ENCODE peak calls at places on chromosomes 2 and 18, in eight cellular contexts. B is GM23248, Q is PC-3, F is endothelial cell of umbilical vein, K is neural progenitor cell, E is fibroblast of lung, N is keratinocyte, I is mesendoderm. M is an unnamed sample.

GRCh38 chr18:80253871-80254492 is 6.7 kb upstream of the PARD6G start:
- DNase-seq in N (no peak), B (peak; percentile 56), F (no peak), K (no peak), I (no peak), E (no peak), Q (peak; percentile 22), M (no peak)

GRCh38 chr2:192000196-192000990 is 153.5 kb upstream of the CAVIN2 start:
- DNase-seq in B (no peak), Q (no peak), E (no peak), N (no peak), F (no peak), K (no peak), I (no peak), M (no peak)

GRCh38 chr2:38187416-38188127 is 111.6 kb upstream of the CYP1B1 start:
- DNase-seq in K (no peak), Q (peak; percentile 23), N (no peak), B (peak; percentile 96), F (peak; percentile 29), I (no peak), E (peak; percentile 91), M (peak; percentile 80)

GRCh38 chr2:223008162-223008561 is 43.8 kb upstream of the KCNE4 start:
- DNase-seq in N (no peak), K (no peak), B (peak; percentile 30), F (no peak), I (no peak), Q (no peak), E (peak; percentile 65), M (no peak)

GRCh38 chr2:189337648-189338047 is 103.6 kb upstream of the WDR75 start:
- DNase-seq in F (no peak), I (no peak), K (no peak), E (peak; percentile 64), N (no peak), Q (peak; percentile 29), B (peak; percentile 75), M (no peak)

GRCh38 chr2:55107428-55107827 is 57.2 kb upstream of the RTN4 start:
- DNase-seq in F (no peak), Q (no peak), I (no peak), K (no peak), E (peak; percentile 71), N (no peak), B (peak; percentile 50), M (no peak)

GRCh38 chr2:128770143-128771080 is 451.7 kb upstream of the HS6ST1 start:
- DNase-seq in B (no peak), E (no peak), Q (no peak), K (no peak), F (no peak), N (no peak), I (no peak), M (no peak)

GRCh38 chr2:134290363-134290762 is 36.5 kb downstream of the MGAT5 start:
- DNase-seq in N (no peak), E (no peak), K (no peak), B (no peak), F (no peak), Q (no peak), I (no peak), M (no peak)

GRCh38 chr2:103159018-103159417 is 397.2 kb downstream of the TMEM182 start:
- DNase-seq in E (no peak), N (no peak), Q (no peak), I (no peak), F (no peak), K (no peak), B (no peak), M (no peak)

GRCh38 chr2:109317471-109318090 is 188.6 kb downstream of the SH3RF3 start:
- DNase-seq in B (peak; percentile 31), E (no peak), F (no peak), K (no peak), Q (no peak), N (no peak), I (no peak), M (no peak)

GRCh38 chr2:56713161-56713676 is 529.4 kb downstream of the CCDC85A start:
- DNase-seq in I (peak; percentile 2), N (no peak), Q (peak; percentile 13), K (no peak), E (peak; percentile 95), F (no peak), B (peak; percentile 79), M (no peak)

GRCh38 chr2:42961385-42961800 is 169.0 kb upstream of the HAAO start:
- DNase-seq in N (no peak), Q (no peak), I (no peak), E (peak; percentile 46), F (peak; percentile 95), B (no peak), K (peak; percentile 61), M (no peak)

GRCh38 chr2:228771306-228771705 is 499.8 kb downstream of the PID1 start:
- DNase-seq in I (no peak), K (no peak), N (no peak), F (no peak), E (no peak), Q (no peak), B (no peak), M (no peak)

GRCh38 chr18:4454548-4455112 is 477 bp downstream of the DLGAP1 start:
- DNase-seq in N (no peak), E (no peak), F (no peak), B (no peak), I (no peak), Q (no peak), K (no peak), M (no peak)

DNA sequence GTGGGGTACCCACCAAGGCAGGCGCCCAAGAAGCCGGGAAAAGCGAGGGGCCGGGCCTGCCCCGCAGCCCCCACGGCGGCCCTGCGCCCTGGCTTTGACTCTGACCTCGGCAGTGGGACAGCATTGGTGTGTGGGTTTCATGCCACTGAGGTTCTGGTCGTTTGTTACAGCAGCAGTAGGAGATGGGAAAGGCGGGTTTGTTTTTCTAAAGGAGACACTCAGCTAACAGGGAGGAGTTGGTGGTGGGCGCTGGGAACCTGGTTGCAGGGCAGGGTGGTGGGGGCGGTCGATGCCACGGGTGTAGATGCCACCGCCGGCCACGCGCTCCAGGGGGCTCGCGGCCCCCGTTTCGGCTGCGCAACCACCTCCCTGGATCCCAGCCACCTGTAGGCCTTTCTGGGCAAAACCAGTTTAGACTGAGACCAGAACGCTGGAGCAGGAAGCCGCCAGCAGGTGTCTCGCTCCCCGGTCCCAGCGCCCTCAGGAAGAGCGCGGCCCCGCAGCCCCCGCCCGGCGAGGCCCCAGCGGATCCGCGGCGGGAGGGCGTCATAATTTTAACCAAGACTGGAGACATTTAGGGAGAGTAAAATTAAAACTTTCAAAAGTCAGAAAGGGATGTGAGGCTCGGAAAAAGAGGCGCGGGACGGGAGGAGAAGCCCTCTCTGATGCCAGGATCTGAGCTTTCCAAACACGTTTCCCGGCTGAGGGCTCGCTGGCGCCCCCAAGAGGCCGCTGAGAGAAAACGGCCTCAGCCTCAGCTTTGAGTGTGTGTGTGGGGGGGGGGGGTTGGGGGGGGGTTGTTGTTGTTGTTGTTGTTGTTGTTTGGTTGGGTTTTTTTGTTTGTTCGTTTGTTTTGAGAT is 17.4 kb downstream of the CIDEA start:
- DNase-seq in F (peak; percentile 85), I (peak; percentile 89), B (peak; percentile 92), E (peak; percentile 73), Q (peak; percentile 82), K (peak; percentile 86), N (no peak), M (peak; percentile 65)
- H3K4me3 ChIP-seq in F (peak overlapping the region; percentile 45), I (peak overlapping the region; percentile 46), B (peak overlapping the region; percentile 86), E (peak overlapping the region; percentile 62), Q (peak overlapping the region; percentile 87), K (peak overlapping the region; percentile 65), N (peak overlapping the region; percentile 71), M (peak overlapping the region; percentile 39)

GRCh38 chr2:6770006-6770405 is 95.7 kb downstream of the CMPK2 start:
- DNase-seq in K (no peak), Q (no peak), B (no peak), F (no peak), E (no peak), N (no peak), I (no peak), M (no peak)

GRCh38 chr2:6772366-6772710 is 93.4 kb downstream of the CMPK2 start:
- DNase-seq in Q (peak; percentile 36), F (no peak), B (no peak), E (peak; percentile 72), I (peak; percentile 88), N (no peak), K (peak; percentile 47), M (no peak)

GRCh38 chr2:6771539-6772365 is 94.0 kb downstream of the CMPK2 start:
- DNase-seq in K (peak; percentile 43), E (no peak), B (no peak), Q (no peak), N (no peak), F (no peak), I (peak; percentile 69), M (no peak)

GRCh38 chr2:6773007-6773693 is 92.6 kb downstream of the CMPK2 start:
- DNase-seq in N (no peak), F (peak; percentile 9), B (peak; percentile 48), I (peak; percentile 77), K (peak; percentile 85), E (peak; percentile 29), Q (peak; percentile 64), M (peak; percentile 6)

GRCh38 chr2:6769346-6769745 is 96.4 kb downstream of the CMPK2 start:
- DNase-seq in B (no peak), F (no peak), K (no peak), Q (no peak), I (no peak), E (no peak), N (no peak), M (no peak)
- H3K9ac ChIP-seq in B (no peak overlapping the region), F (no peak overlapping the region), K (no peak overlapping the region), Q (no peak overlapping the region), I (no peak overlapping the region), E (no peak overlapping the region), N (no peak overlapping the region), M (no peak overlapping the region)

DNA sequence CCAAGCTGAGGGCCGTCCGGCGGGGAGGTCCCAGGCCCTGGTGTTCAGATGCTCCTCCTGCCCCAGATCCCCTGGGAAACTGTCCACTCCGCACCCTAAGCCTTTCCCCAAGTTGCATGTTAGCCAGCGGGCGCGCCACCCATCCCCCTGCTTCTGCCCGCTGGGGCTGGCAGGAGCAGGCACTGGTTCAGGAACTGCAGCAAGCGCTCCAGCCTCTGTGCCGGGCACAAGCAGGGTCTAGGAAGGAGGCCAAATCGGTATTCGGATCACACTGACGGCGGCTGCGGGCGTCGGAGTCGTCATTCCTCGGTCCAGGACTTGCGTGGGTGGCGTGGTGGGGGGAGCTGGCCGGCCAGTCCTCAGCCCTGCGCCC is 53.7 kb downstream of the FAM168B start:
- DNase-seq in F (no peak), B (no peak), E (no peak), I (no peak), K (no peak), N (no peak), Q (no peak), M (no peak)
- H3K4me3 ChIP-seq in F (no peak overlapping the region), B (no peak overlapping the region), E (peak overlapping the region; percentile 21), I (no peak overlapping the region), K (no peak overlapping the region), N (no peak overlapping the region), Q (no peak overlapping the region), M (no peak overlapping the region)

DNA sequence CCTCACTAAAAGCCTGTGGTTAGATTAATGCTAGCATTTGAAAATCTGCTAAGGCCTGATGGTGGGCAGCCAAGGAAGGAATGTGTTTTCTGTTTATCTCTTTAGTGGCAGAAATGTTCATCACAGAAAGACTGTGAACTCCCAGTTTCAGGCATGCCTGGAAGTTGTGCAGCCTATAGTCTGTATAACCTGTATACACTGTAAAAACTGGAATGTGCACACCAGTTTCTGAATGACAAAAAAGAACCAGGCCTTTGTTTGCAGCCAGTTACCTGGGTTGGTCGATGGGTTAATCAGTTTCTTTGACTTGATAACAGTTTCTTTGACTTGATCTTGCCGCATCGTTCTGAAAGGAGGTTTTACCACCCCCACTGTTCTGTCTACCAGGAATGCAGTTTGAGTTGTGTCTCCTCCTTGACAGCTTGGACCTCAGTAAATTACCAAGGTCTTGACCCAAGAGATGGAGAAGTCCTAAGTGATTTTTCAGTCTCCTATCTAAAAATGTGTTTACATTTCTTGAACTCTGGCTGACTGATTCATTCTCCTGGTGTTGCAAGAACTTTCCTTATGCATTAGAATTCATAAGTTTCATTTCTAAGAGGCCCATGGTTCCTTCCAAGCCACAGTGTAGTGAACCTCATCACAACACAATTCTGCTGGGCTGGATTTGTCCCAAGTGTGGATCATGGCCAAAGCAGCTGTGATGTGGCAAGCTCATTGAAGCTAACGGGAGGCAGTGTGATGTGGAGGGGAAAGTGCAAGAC is 62.2 kb downstream of the KIAA2012 start:
- DNase-seq in F (no peak), E (peak; percentile 100), B (peak; percentile 97), Q (peak; percentile 37), K (no peak), N (no peak), I (peak; percentile 40), M (peak; percentile 69)
- H3K9ac ChIP-seq in F (no peak overlapping the region), E (no peak overlapping the region), B (no peak overlapping the region), Q (no peak overlapping the region), K (no peak overlapping the region), N (no peak overlapping the region), I (no peak overlapping the region), M (no peak overlapping the region)

M was measured in mammary epithelial cell.